ENCODE peak calls at places on chromosomes 6 and 20, in ten cellular contexts. I is AG04450, K is uterus, G is heart left ventricle, L is A549, Y is Panc1, Q is stomach, Z is breast epithelium, P is prostate gland, R is esophagus squamous epithelium. V is an unnamed sample.

GRCh38 chr6:146113055-146113623 is 84.3 kb downstream of the GRM1 start:
- DNase-seq in Z (no peak), R (no peak), L (no peak), G (no peak), I (no peak), Y (no peak), K (no peak), P (no peak), Q (no peak), V (no peak)

GRCh38 chr6:145148392-145149175 is 586.7 kb downstream of the EPM2A start:
- DNase-seq in P (no peak), G (no peak), L (peak; percentile 46), R (no peak), I (no peak), Q (peak; percentile 29), K (no peak), Y (peak; percentile 66), Z (peak; percentile 61), V (no peak)

GRCh38 chr6:17334265-17334664 is 53.1 kb downstream of the RBM24 start:
- DNase-seq in Z (no peak), I (no peak), L (peak; percentile 49), R (no peak), G (no peak), P (no peak), Y (no peak), Q (no peak), K (no peak), V (no peak)

GRCh38 chr6:87105823-87106222 is 10.9 kb upstream of the CGA start:
- DNase-seq in Q (no peak), L (no peak), R (no peak), Z (no peak), P (no peak), K (no peak), I (no peak), Y (no peak), G (no peak), V (no peak)

GRCh38 chr6:151441390-151442166 is 10.3 kb downstream of the RMND1 start:
- DNase-seq in P (no peak), I (no peak), Q (no peak), L (no peak), R (no peak), Y (no peak), K (no peak), G (no peak), Z (no peak), V (no peak)

GRCh38 chr20:16441526-16442164 is 131.6 kb downstream of the KIF16B start:
- DNase-seq in R (no peak), Z (no peak), Q (no peak), I (no peak), L (no peak), P (no peak), K (no peak), G (no peak), Y (no peak), V (no peak)

GRCh38 chr6:152313542-152314482 is 323.4 kb downstream of the SYNE1 start:
- DNase-seq in Z (no peak), L (no peak), G (no peak), Q (no peak), I (peak; percentile 37), Y (no peak), K (no peak), P (no peak), R (no peak), V (no peak)

GRCh38 chr6:111841822-111842221 is 31.4 kb downstream of the FYN start:
- DNase-seq in R (no peak), Y (no peak), Z (no peak), Q (peak; percentile 31), K (no peak), L (no peak), P (no peak), I (no peak), G (no peak), V (no peak)

DNA sequence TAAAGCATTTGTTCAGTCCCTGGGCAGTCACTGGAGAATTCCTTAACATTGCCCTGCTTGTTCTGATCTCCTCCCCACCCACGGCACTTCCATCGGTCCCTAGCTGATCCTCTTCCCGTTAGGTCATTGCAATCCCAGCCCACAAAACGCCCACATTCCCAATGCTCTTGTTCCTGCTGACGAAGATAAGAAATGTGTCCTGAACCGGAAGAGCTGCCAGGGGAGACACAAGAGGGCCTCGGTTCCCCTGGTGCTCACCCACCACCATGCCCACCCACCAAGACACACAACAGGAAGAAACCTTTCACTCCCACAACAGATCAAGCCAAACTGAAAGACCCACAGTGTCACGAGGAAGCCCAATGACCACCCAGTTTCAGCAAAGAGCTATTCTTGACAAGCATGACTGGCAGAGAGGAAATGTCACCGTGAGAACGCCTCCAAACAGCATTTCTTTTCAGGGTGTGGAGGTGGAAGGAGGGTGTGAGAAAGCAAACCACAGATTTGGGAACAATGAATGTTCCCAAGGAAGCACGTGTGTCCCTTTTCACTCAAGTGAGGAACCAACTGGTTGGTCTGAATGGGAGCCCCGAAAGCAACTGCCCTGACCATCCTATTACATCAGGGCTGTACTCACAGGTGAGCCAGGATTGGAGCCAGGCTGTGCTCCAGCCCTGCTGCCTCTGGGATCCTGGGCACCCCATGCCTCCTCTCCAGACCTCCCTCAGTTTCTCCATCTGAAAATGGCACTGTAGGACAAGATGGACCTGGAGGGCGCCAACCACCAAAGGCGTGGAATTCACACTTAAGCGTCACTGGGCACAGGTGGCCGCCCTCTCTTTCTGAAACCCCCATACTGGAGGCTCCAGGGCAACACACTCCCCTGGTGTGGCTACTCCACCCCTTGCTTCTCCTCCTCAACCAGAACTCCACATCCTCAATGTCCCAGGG is 97.5 kb downstream of the ZMYND8 start:
- DNase-seq in I (no peak), K (no peak), G (no peak), Q (no peak), P (no peak), Z (no peak), R (no peak), Y (no peak), L (peak; percentile 23), V (no peak)
- H3K27ac ChIP-seq in I (peak overlapping the region; percentile 78), K (peak overlapping the region; percentile 21), G (peak overlapping the region; percentile 80), Q (peak overlapping the region; percentile 30), P (no peak overlapping the region), Z (peak overlapping the region; percentile 84), R (peak overlapping the region; percentile 53), Y (no peak overlapping the region), L (no peak overlapping the region), V (peak overlapping the region; percentile 29)

GRCh38 chr20:50285376-50286173 is 94.9 kb downstream of the CEBPB start:
- DNase-seq in I (no peak), K (peak; percentile 78), P (no peak), Z (no peak), Q (no peak), Y (no peak), R (no peak), G (no peak), L (no peak), V (no peak)

GRCh38 chr20:50283922-50284810 is 93.5 kb downstream of the CEBPB start:
- DNase-seq in G (peak; percentile 72), K (no peak), Z (no peak), I (no peak), R (no peak), P (peak; percentile 35), L (peak; percentile 80), Q (peak; percentile 79), Y (no peak), V (no peak)

GRCh38 chr20:50283370-50283769 is 92.7 kb downstream of the CEBPB start:
- DNase-seq in K (no peak), I (no peak), Q (no peak), G (no peak), Y (no peak), P (no peak), L (no peak), R (no peak), Z (no peak), V (no peak)

GRCh38 chr20:50286174-50286511 is 95.5 kb downstream of the CEBPB start:
- DNase-seq in L (no peak), P (no peak), Q (no peak), Z (no peak), Y (no peak), K (no peak), I (no peak), G (no peak), R (no peak), V (no peak)

DNA sequence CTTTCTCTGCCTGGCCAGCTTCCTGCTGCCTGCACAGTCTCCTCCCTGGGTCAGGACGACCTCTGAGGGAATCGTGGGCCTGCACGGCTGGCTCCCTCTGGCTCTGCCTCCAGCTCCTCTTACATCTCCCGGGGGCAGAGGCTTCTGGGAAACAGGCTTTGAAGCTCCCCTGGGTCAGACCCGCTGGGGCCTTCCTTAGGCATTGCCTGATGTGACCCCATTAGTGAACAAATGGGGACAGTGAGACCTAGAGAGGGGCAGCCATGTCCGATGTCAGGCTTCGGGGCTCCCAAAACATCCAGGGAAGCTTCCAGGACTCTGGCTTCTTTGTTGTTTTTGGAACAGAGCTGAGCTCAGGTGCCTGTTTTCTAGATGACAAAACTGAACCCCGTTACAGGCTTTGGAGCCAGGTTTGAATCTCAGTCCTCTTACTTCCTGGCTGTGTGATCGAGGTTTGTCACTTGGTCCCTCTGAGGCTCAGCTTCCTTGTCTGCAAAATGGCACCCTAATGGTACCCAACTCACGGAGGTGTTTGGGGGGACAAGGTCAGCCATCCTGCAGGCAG is 94.3 kb downstream of the CEBPB start:
- DNase-seq in I (no peak), Z (no peak), K (peak; percentile 91), Q (no peak), G (peak; percentile 82), P (no peak), Y (no peak), R (no peak), L (no peak), V (no peak)
- H3K27ac ChIP-seq in I (peak overlapping the region; percentile 99), Z (peak overlapping the region; percentile 94), K (peak overlapping the region; percentile 99), Q (peak overlapping the region; percentile 49), G (peak overlapping the region; percentile 74), P (peak overlapping the region; percentile 84), Y (peak overlapping the region; percentile 76), R (peak overlapping the region; percentile 72), L (peak overlapping the region; percentile 96), V (no peak overlapping the region)

DNA sequence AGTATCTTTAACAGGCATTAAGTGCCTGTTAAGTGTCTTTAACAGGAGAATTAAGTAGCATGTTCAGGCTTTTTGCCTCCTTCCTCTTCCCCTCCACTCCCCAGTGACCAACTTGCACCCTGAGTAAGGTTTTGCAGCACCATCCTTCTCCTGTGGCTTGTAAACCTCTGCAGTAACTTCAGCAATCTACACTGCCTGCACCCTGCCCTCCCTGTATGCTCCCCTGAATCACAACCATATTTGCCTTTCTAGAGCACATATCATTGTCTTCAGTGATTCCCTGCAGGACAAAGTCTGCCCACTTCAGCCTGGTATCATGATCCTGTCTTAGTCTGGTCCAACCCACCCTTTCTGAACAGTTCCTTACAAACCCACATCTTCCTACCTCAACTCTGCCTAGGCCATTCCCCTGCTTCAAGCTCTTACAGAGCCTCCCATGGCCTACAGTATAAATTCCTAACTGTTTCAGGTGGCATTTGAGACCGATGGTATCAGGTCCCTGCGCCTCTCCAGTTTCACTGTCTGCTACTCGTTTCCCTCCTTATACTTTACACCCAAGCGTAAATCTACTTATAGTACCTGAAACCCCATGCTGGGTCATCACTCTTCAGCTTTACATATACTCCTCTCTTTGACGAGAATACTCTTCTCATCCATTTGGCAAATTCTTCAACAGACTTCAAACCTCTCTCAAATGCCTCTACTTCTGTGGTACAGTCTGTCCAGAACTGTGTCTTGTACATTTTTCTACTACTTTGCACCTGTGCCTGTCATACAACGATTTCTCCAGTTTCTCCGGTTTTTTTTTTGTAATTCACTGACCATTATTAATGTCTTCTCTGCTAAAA is 69.8 kb downstream of the ZHX3 start:
- DNase-seq in Q (no peak), Y (no peak), G (no peak), R (no peak), I (no peak), K (no peak), Z (no peak), P (no peak), L (no peak), V (no peak)
- H3K27ac ChIP-seq in Q (peak overlapping the region; percentile 37), Y (no peak overlapping the region), G (peak overlapping the region; percentile 91), R (peak overlapping the region; percentile 64), I (no peak overlapping the region), K (peak overlapping the region; percentile 99), Z (peak overlapping the region; percentile 85), P (peak overlapping the region; percentile 75), L (no peak overlapping the region), V (peak overlapping the region; percentile 92)

GRCh38 chr6:11656486-11656885 is 118.9 kb downstream of the TMEM170B start:
- DNase-seq in Z (no peak), G (no peak), L (no peak), Q (no peak), K (no peak), P (no peak), Y (no peak), R (no peak), I (no peak), V (no peak)
- H3K27ac ChIP-seq in Z (no peak overlapping the region), G (no peak overlapping the region), L (peak overlapping the region; percentile 89), Q (no peak overlapping the region), K (no peak overlapping the region), P (no peak overlapping the region), Y (no peak overlapping the region), R (no peak overlapping the region), I (no peak overlapping the region), V (no peak overlapping the region)